ENCODE peak calls at places on chromosomes 16 and 17, in seven cellular contexts. F, X, J, Z, H, M and N are unnamed samples.

GRCh38 chr16:88726981-88727380 is 20.7 kb downstream of the CTU2 start:
- DNase-seq in F (no peak), Z (no peak), H (no peak), M (no peak), J (no peak), X (no peak), N (no peak)

GRCh38 chr17:4543557-4544026 is 11.6 kb downstream of the MYBBP1A start:
- DNase-seq in Z (no peak), H (no peak), M (no peak), F (no peak), J (no peak), X (no peak), N (no peak)

GRCh38 chr17:37089998-37090397 is 141.2 kb downstream of the AATF start:
- DNase-seq in H (no peak), F (no peak), Z (peak; percentile 11), J (no peak), X (no peak), M (peak; percentile 11), N (no peak)

GRCh38 chr17:63446218-63446980 is at the start of gene CYB561:
- DNase-seq in X (peak; percentile 84), M (peak; percentile 79), J (peak; percentile 41), F (peak; percentile 73), H (peak; percentile 82), Z (peak; percentile 90), N (no peak)

GRCh38 chr16:79501446-79501845 is 99.1 kb downstream of the MAF start:
- DNase-seq in F (no peak), Z (no peak), M (no peak), J (no peak), X (no peak), H (no peak), N (no peak)

GRCh38 chr16:89422905-89423630 is 67.3 kb downstream of the ANKRD11 start:
- DNase-seq in M (peak; percentile 39), H (no peak), F (no peak), Z (no peak), X (no peak), J (no peak), N (no peak)

GRCh38 chr17:7056386-7056785 is 12.5 kb upstream of the SLC16A11 start:
- DNase-seq in Z (no peak), H (no peak), F (no peak), M (no peak), X (no peak), J (no peak), N (no peak)

GRCh38 chr17:70073326-70073725 is 1.7 kb upstream of the KCNJ16 start:
- DNase-seq in H (no peak), Z (no peak), F (no peak), J (no peak), X (no peak), M (no peak), N (no peak)

GRCh38 chr16:88400186-88400585 is 17.4 kb downstream of the ZNF469 start:
- DNase-seq in M (no peak), Z (no peak), H (no peak), F (no peak), J (no peak), X (no peak), N (no peak)

GRCh38 chr16:5678371-5678770 is 580.8 kb upstream of the EEF2KMT start:
- DNase-seq in H (no peak), F (peak; percentile 65), Z (no peak), X (peak; percentile 41), J (no peak), M (no peak), N (no peak)

GRCh38 chr16:80932725-80933124 is 74.0 kb downstream of the CMC2 start:
- DNase-seq in M (peak; percentile 92), H (peak; percentile 44), X (no peak), F (no peak), J (no peak), Z (no peak), N (no peak)

GRCh38 chr17:51120357-51120738 is 320 bp downstream of the SPAG9 start:
- DNase-seq in Z (no peak), J (peak; percentile 41), M (no peak), F (no peak), X (peak; percentile 61), H (no peak), N (peak; percentile 74)

GRCh38 chr17:44331249-44331760 is 6.7 kb upstream of the SLC25A39 start:
- DNase-seq in Z (peak; percentile 75), J (peak; percentile 57), H (no peak), M (peak; percentile 75), X (peak; percentile 89), F (peak; percentile 60), N (peak; percentile 90)

GRCh38 chr17:68694791-68695485 is 93.8 kb upstream of the FAM20A start:
- DNase-seq in Z (no peak), M (peak; percentile 64), X (no peak), F (no peak), H (no peak), J (no peak), N (no peak)

GRCh38 chr16:24452724-24453123 is 86.6 kb upstream of the RBBP6 start:
- DNase-seq in M (no peak), X (no peak), Z (no peak), H (no peak), F (no peak), J (no peak), N (no peak)

GRCh38 chr17:45035848-45036247 is 15.6 kb downstream of the DCAKD start:
- DNase-seq in J (no peak), Z (no peak), M (no peak), F (no peak), X (no peak), H (no peak), N (no peak)

GRCh38 chr16:48949636-48950035 is 332.0 kb downstream of the CBLN1 start:
- DNase-seq in J (no peak), Z (no peak), X (no peak), M (no peak), F (no peak), H (no peak), N (no peak)

GRCh38 chr17:58576679-58577367 is 62.4 kb upstream of the MTMR4 start:
- DNase-seq in H (no peak), X (no peak), M (no peak), Z (no peak), J (no peak), F (no peak), N (no peak)

GRCh38 chr16:81621496-81621895 is 157.6 kb upstream of the PLCG2 start:
- DNase-seq in M (no peak), J (no peak), Z (no peak), F (no peak), H (no peak), X (no peak), N (no peak)

GRCh38 chr16:67170168-67170947 is at the start of gene NOL3:
- DNase-seq in X (peak; percentile 92), Z (no peak), M (peak; percentile 90), H (peak; percentile 94), F (no peak), J (no peak), N (no peak)

GRCh38 chr17:40312131-40312731 is 3.3 kb downstream of the RARA start:
- DNase-seq in H (peak; percentile 80), F (no peak), X (peak; percentile 52), M (no peak), Z (no peak), J (no peak), N (no peak)

GRCh38 chr17:35889818-35890773 is 9.9 kb upstream of the CCL5 start:
- DNase-seq in M (peak; percentile 91), Z (no peak), J (no peak), F (no peak), X (no peak), H (peak; percentile 45), N (no peak)

GRCh38 chr16:77897831-77898540 is 109.6 kb downstream of the VAT1L start:
- DNase-seq in Z (no peak), H (no peak), X (no peak), J (no peak), F (no peak), M (no peak), N (no peak)

GRCh38 chr17:2070241-2071023 is 15.5 kb downstream of the HIC1 start:
- DNase-seq in H (peak; percentile 84), F (no peak), J (no peak), Z (no peak), X (peak; percentile 62), M (no peak), N (no peak)

GRCh38 chr17:29789186-29790170 is 140.6 kb downstream of the SSH2 start:
- DNase-seq in M (peak; percentile 85), Z (no peak), H (no peak), X (no peak), J (no peak), F (no peak), N (no peak)